ENCODE peak calls at places on chromosomes 11 and 22, in four cellular contexts. One of them, this sample, is unnamed.
A peak's percentile ranks its signal among the peaks of the same experiment; 100 is the strongest.

GRCh38 chr11:31022080-31022479 is 347.5 kb downstream of the DCDC1 start:
- DNase-seq in ELF-1: no peak
- DNase-seq in kidney: no peak
- DNase-seq in NCI-H1092: peak; percentile 5
- DNase-seq in this sample: no peak

GRCh38 chr11:124788521-124788920 is 11.7 kb downstream of the MSANTD2 start:
- DNase-seq in kidney: no peak
- DNase-seq in ELF-1: no peak
- DNase-seq in NCI-H1092: no peak
- DNase-seq in this sample: no peak

GRCh38 chr11:37109205-37109585 is 511.2 kb upstream of the RAG2 start:
- DNase-seq in ELF-1: no peak
- DNase-seq in NCI-H1092: no peak
- DNase-seq in kidney: no peak
- DNase-seq in this sample: no peak

GRCh38 chr11:65719887-65720236 is 736 bp downstream of the RNASEH2C start:
- DNase-seq in ELF-1: no peak
- DNase-seq in NCI-H1092: no peak
- DNase-seq in kidney: peak; percentile 82
- DNase-seq in this sample: no peak

GRCh38 chr11:132520199-132520598 is 1012.1 kb downstream of the OPCML start:
- DNase-seq in kidney: no peak
- DNase-seq in NCI-H1092: no peak
- DNase-seq in ELF-1: no peak
- DNase-seq in this sample: no peak

GRCh38 chr11:130181295-130182272 is 22.0 kb downstream of the ST14 start:
- DNase-seq in NCI-H1092: peak; percentile 54
- DNase-seq in kidney: no peak
- DNase-seq in ELF-1: no peak
- DNase-seq in this sample: no peak

GRCh38 chr22:42549329-42550060 is 4.3 kb upstream of the SERHL2 start:
- DNase-seq in kidney: no peak
- DNase-seq in NCI-H1092: no peak
- DNase-seq in ELF-1: no peak
- DNase-seq in this sample: no peak

GRCh38 chr11:115267871-115268270 is 236.3 kb downstream of the CADM1 start:
- DNase-seq in NCI-H1092: no peak
- DNase-seq in ELF-1: no peak
- DNase-seq in kidney: no peak
- DNase-seq in this sample: no peak

GRCh38 chr22:44887941-44888366 is 121.9 kb downstream of the PHF21B start:
- DNase-seq in ELF-1: no peak
- DNase-seq in NCI-H1092: no peak
- DNase-seq in kidney: peak; percentile 70
- DNase-seq in this sample: no peak

GRCh38 chr11:108635106-108635505 is 29.8 kb upstream of the DDX10 start:
- DNase-seq in kidney: no peak
- DNase-seq in NCI-H1092: no peak
- DNase-seq in ELF-1: no peak
- DNase-seq in this sample: no peak

GRCh38 chr11:70637186-70637800 is 239.0 kb downstream of the CTTN start:
- DNase-seq in kidney: no peak
- DNase-seq in NCI-H1092: no peak
- DNase-seq in ELF-1: no peak
- DNase-seq in this sample: no peak

GRCh38 chr22:47016636-47017035 is 254.2 kb downstream of the TBC1D22A start:
- DNase-seq in ELF-1: no peak
- DNase-seq in kidney: no peak
- DNase-seq in NCI-H1092: no peak
- DNase-seq in this sample: no peak

This sample was measured in SJCRH30.